ENCODE peak calls at places on chromosome 21, in seven cellular contexts. S is MCF 10A; T is EL; D is nucleus accumbens; X is NCI-H2107; Q is stimulated activated CD4-positive, alpha-beta T cell treated with anti-CD3 and anti-CD28 coated beads, Interleukin-12 subunit alpha, Interleukin-12 subunit beta, amount 100 ng/mL, for 4 hours; O is KG1. R is an unnamed sample.

GRCh38 chr21:26115346-26115745 is 55.2 kb downstream of the APP start:
- DNase-seq in S (peak), T (no peak), D (no peak), X (peak), Q (no peak), O (no peak), R (peak)

GRCh38 chr21:24583473-24583872 is 1023.8 kb downstream of the MRPL39 start:
- DNase-seq in S (no peak), T (no peak), D (no peak), X (no peak), Q (no peak), O (no peak), R (no peak)

GRCh38 chr21:14916676-14917141 is 148.1 kb downstream of the NRIP1 start:
- DNase-seq in S (no peak), T (peak), D (no peak), X (no peak), Q (no peak), O (no peak), R (no peak)

GRCh38 chr21:33971492-33972013 is 55.9 kb upstream of the ATP5PO start:
- DNase-seq in S (peak), T (peak), D (no peak), X (no peak), Q (no peak), O (no peak), R (peak)

GRCh38 chr21:42690586-42690985 is 37.2 kb downstream of the PDE9A start:
- DNase-seq in S (no peak), T (no peak), D (no peak), X (no peak), Q (no peak), O (no peak), R (no peak)

GRCh38 chr21:42159560-42160110 is 59.3 kb upstream of the ABCG1 start:
- DNase-seq in S (no peak), T (no peak), D (no peak), X (no peak), Q (no peak), O (no peak), R (no peak)

GRCh38 chr21:21029159-21029558 is 30.9 kb downstream of the NCAM2 start:
- DNase-seq in S (peak), T (peak), D (no peak), X (no peak), Q (no peak), O (peak), R (no peak)

GRCh38 chr21:46294647-46295176 is 8.6 kb downstream of the YBEY start:
- DNase-seq in S (peak), T (peak), D (no peak), X (no peak), Q (no peak), O (no peak), R (no peak)

GRCh38 chr21:28761709-28762356 is 230.8 kb downstream of the LTN1 start:
- DNase-seq in S (no peak), T (peak), D (no peak), X (no peak), Q (no peak), O (no peak), R (no peak)

GRCh38 chr21:35086357-35086756 is 37.3 kb upstream of the RUNX1 start:
- DNase-seq in S (peak), T (peak), D (no peak), X (no peak), Q (no peak), O (no peak), R (peak)

GRCh38 chr21:38958940-38959685 is 153.4 kb downstream of the ETS2 start:
- DNase-seq in S (peak), T (peak), D (no peak), X (no peak), Q (no peak), O (no peak), R (peak)

GRCh38 chr21:41752231-41752681 is 14.6 kb downstream of the RIPK4 start:
- DNase-seq in S (peak), T (peak), D (no peak), X (no peak), Q (no peak), O (no peak), R (peak)

GRCh38 chr21:16308269-16308668 is 578.5 kb downstream of the USP25 start:
- DNase-seq in S (peak), T (peak), D (peak), X (no peak), Q (no peak), O (no peak), R (peak)

GRCh38 chr21:39776589-39776988 is 31.6 kb downstream of the IGSF5 start:
- DNase-seq in S (no peak), T (no peak), D (no peak), X (no peak), Q (no peak), O (no peak), R (no peak)

GRCh38 chr21:28952686-28953085 is 40.0 kb downstream of the LTN1 start:
- DNase-seq in S (peak), T (no peak), D (no peak), X (no peak), Q (no peak), O (no peak), R (peak)